ENCODE peak calls at places on chromosomes 5 and 9, in nine cellular contexts. P, W, T, L, M, S, H, V and F are unnamed samples.

GRCh38 chr9:18124760-18125159 is 349.2 kb upstream of the ADAMTSL1 start:
- DNase-seq in T (no peak), L (no peak), W (no peak), P (no peak), S (no peak), H (no peak), V (no peak), M (no peak), F (no peak)

GRCh38 chr9:127711226-127711701 is 4.2 kb downstream of the PTRH1 start:
- DNase-seq in V (no peak), H (no peak), L (peak), P (no peak), M (no peak), T (no peak), S (no peak), W (no peak), F (no peak)

GRCh38 chr9:96071245-96072124 is 196.0 kb downstream of the ERCC6L2 start:
- DNase-seq in V (peak), P (no peak), L (peak), T (peak), S (no peak), H (peak), W (no peak), M (no peak), F (no peak)

GRCh38 chr5:179308563-179309382 is 36.5 kb downstream of the ADAMTS2 start:
- DNase-seq in S (no peak), P (peak), H (no peak), V (no peak), M (no peak), W (no peak), L (no peak), T (no peak), F (peak)

GRCh38 chr5:67010684-67011409 is 185.8 kb downstream of the CD180 start:
- DNase-seq in L (no peak), W (no peak), V (no peak), H (no peak), P (no peak), T (no peak), S (no peak), M (no peak), F (no peak)

GRCh38 chr5:176819476-176819875 is 9.1 kb downstream of the UNC5A start:
- DNase-seq in V (no peak), W (no peak), L (no peak), S (no peak), T (no peak), M (no peak), H (no peak), P (no peak), F (no peak)

GRCh38 chr5:39264528-39264927 is 45.2 kb upstream of the FYB1 start:
- DNase-seq in L (no peak), T (no peak), H (no peak), V (no peak), M (no peak), P (no peak), S (no peak), W (peak), F (no peak)

GRCh38 chr5:20028506-20028905 is 40.5 kb upstream of the CDH18 start:
- DNase-seq in T (no peak), V (no peak), S (no peak), P (no peak), W (no peak), L (no peak), M (no peak), H (no peak), F (no peak)

GRCh38 chr9:136640176-136641086 is 22.3 kb upstream of the EGFL7 start:
- DNase-seq in L (no peak), V (no peak), P (peak), W (no peak), T (no peak), M (no peak), S (no peak), H (no peak), F (no peak)

GRCh38 chr5:76766746-76767145 is 50.8 kb downstream of the F2R start:
- DNase-seq in M (no peak), H (no peak), W (no peak), S (no peak), T (no peak), V (no peak), L (no peak), P (no peak), F (no peak)

GRCh38 chr9:18849910-18850677 is 182.9 kb downstream of the SAXO1 start:
- DNase-seq in H (no peak), L (no peak), V (no peak), S (no peak), M (no peak), P (no peak), W (no peak), T (no peak), F (no peak)

GRCh38 chr9:20524776-20525175 is 97.5 kb downstream of the MLLT3 start:
- DNase-seq in T (peak), S (no peak), V (peak), W (no peak), P (no peak), M (no peak), L (no peak), H (peak), F (no peak)

GRCh38 chr9:112925058-112925641 is 34.5 kb upstream of the SLC46A2 start:
- DNase-seq in S (no peak), M (no peak), W (peak), V (peak), L (no peak), H (peak), T (no peak), P (no peak), F (no peak)

GRCh38 chr5:113166285-113166684 is 189.7 kb downstream of the DCP2 start:
- DNase-seq in M (no peak), W (no peak), V (no peak), P (no peak), L (no peak), H (no peak), T (no peak), S (no peak), F (no peak)

GRCh38 chr5:109743041-109743531 is 53.4 kb downstream of the MAN2A1 start:
- DNase-seq in H (no peak), V (no peak), W (peak), P (no peak), L (no peak), M (no peak), S (no peak), T (no peak), F (no peak)

GRCh38 chr9:92963831-92964606 is 16.7 kb downstream of the FGD3 start:
- DNase-seq in S (no peak), W (peak), P (no peak), M (peak), L (peak), V (no peak), T (no peak), H (no peak), F (peak)

GRCh38 chr9:33082538-33083326 is 6.3 kb upstream of the SMU1 start:
- DNase-seq in W (no peak), V (no peak), S (no peak), M (no peak), L (no peak), T (no peak), H (no peak), P (no peak), F (no peak)

GRCh38 chr5:135394095-135394494 is 4.9 kb downstream of the MACROH2A1 start:
- DNase-seq in H (no peak), M (no peak), V (no peak), W (no peak), T (no peak), L (no peak), S (no peak), P (no peak), F (no peak)

GRCh38 chr9:13717356-13718057 is 438.0 kb upstream of the MPDZ start:
- DNase-seq in P (no peak), W (no peak), S (no peak), H (no peak), V (no peak), M (no peak), L (no peak), T (no peak), F (no peak)

GRCh38 chr5:155147222-155147621 is 133.7 kb downstream of the KIF4B start:
- DNase-seq in H (no peak), S (no peak), L (no peak), W (no peak), M (no peak), T (no peak), V (no peak), P (no peak), F (no peak)
- TF ChIP-seq CTCF in H (no peak), S (peak), L (peak), W (peak), M (no peak), T (no peak), V (peak), P (no peak), F (no peak)

GRCh38 chr5:141363952-141364660 is at the start of gene PCDHGA5:
- DNase-seq in H (no peak), P (no peak), S (no peak), V (peak), W (no peak), M (no peak), T (no peak), L (no peak), F (no peak)
- TF ChIP-seq CTCF in H (no peak), P (peak), S (no peak), V (peak), W (no peak), M (no peak), T (no peak), L (peak), F (no peak)

DNA sequence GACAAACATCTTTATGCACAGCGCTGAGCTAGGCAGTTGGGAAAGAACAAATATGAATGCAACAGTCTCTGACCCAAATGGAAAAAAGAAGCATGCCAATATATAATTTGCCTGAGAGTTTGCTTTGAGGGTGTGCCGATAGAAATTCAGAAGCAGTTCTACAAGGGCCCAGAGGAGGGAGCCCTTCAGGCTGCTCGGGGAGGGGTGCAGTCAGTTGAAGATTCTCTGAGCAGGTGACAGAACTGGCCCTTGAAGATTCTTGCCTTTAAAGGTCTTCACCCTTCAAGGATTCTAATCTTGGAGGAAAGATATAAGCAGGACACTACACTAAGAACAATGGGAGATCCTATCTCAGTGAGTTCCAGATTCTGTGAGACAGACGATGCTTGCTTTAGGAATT is 3.7 kb upstream of the PAPPA start:
- DNase-seq in H (peak), W (peak), S (no peak), V (peak), M (no peak), P (no peak), T (peak), L (no peak), F (no peak)
- TF ChIP-seq CTCF in H (peak), W (peak), S (peak), V (peak), M (peak), P (peak), T (peak), L (peak), F (peak)

DNA sequence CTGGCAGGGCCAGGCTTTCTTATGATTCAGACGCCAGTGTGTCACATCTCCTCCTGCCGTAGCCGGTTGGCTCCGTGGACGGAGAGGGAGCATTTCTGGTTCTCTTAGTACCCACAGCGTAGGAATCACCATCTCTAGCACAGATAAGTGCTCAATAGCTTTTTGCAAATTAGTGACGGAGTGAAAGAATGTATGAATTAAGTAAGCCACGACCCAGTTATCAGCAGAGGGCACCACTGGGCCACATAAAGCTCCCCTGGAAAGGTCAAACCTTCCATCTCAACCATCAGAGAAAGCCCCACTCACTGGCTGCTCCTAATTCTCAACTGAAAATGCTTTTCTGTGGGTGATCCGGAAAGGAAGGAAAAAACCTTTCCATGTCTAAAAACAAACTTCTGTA is 317.0 kb upstream of the ADCY2 start:
- DNase-seq in T (peak), P (no peak), L (no peak), M (peak), W (no peak), S (no peak), H (peak), V (peak), F (no peak)
- TF ChIP-seq CTCF in T (no peak), P (no peak), L (peak), M (no peak), W (peak), S (no peak), H (peak), V (no peak), F (no peak)

GRCh38 chr9:120323125-120323524 is 256.8 kb downstream of the CDK5RAP2 start:
- DNase-seq in H (no peak), S (no peak), W (no peak), V (no peak), L (no peak), P (no peak), M (no peak), T (no peak), F (no peak)

GRCh38 chr9:120327322-120327721 is 252.6 kb downstream of the CDK5RAP2 start:
- DNase-seq in S (no peak), P (no peak), W (no peak), T (no peak), V (no peak), H (no peak), M (no peak), L (no peak), F (no peak)

GRCh38 chr9:120324461-120324860 is 255.5 kb downstream of the CDK5RAP2 start:
- DNase-seq in S (no peak), L (no peak), T (no peak), W (no peak), H (no peak), M (no peak), V (no peak), P (no peak), F (no peak)

GRCh38 chr9:120326076-120326693 is 253.8 kb downstream of the CDK5RAP2 start:
- DNase-seq in V (no peak), T (no peak), H (no peak), L (no peak), W (no peak), P (no peak), S (no peak), M (no peak), F (no peak)

DNA sequence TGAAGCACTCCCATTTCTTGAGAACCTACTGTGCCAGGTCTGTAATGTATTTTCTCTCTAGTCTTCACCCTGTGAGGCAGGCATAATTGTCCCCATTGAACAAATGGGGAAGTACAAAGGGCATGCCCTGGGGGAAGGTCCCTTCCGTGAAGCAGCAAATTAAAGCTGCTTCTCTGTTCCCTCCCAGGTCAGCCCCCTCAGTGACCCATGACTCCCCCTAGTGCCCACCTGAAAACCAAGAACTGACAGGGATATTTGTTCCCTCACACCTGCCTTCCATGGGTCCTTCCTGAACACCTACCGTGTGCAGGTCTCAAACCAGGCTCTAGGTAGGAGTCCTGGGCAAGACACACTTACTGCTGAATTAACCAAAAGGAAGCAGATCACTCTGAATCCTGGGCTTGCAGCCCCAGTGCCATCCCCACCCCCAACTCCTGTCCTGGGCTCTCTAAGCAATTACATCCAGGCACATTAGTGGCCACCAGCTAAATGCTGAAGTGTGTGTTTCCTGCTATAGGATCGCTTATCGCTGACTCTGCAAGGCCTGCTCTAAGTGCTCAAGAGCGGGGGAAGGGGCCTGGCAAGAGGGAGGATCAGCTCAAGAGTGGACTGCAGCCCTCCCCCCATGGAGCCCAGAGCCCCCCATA is 254.8 kb downstream of the CDK5RAP2 start:
- DNase-seq in T (peak), H (peak), L (no peak), V (no peak), M (no peak), S (no peak), P (no peak), W (no peak), F (no peak)
- TF ChIP-seq CTCF in T (peak), H (peak), L (peak), V (no peak), M (no peak), S (no peak), P (peak), W (no peak), F (no peak)

DNA sequence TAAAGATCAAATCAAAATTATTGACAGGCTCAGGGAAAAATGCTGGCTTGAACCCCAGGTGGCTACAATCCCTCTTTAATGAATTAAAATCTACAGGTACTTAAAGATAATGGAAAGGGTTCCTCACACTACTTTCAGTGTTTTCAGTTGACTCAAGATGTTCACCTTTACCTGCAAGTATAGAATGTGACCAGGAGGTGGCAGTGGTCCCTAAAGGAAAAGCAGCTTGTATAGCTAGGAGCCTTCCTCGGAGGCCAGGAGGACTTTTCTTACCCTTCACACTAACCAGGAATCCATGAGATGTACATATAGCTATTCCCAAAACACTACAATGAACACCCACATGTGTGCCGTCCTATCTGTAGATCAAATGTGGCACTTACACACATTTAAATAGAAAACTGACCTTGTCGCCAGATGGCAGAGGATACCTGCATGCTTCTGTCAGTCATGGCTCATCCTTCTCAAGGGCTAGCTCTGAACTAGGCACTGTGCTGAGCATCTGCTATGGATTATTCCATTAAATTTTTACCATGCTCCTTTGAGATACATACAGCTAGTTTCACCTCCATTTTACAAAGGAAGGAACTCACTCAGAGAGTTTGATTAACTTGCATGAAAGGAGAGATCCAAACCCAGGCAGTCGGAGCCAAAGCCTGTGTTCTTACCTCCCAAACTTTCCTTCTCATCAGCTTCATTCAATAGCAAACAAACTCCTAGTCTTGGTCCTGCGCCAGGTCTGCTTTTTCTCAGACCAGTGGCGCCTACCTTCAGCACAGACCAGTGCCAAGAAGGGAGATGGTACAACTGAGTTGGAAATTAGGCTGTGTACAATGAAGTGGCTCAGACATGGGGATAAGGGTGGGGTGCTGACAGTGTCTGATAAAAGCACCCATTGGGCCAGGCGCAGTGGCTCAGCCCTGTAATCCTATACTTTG is 24.5 kb downstream of the C9orf152 start:
- DNase-seq in H (peak), T (peak), M (peak), P (no peak), W (peak), S (peak), L (peak), V (peak), F (no peak)
- TF ChIP-seq CTCF in H (peak), T (peak), M (peak), P (peak), W (peak), S (peak), L (peak), V (peak), F (peak)

GRCh38 chr9:135281151-135281550 is 193.7 kb downstream of the OLFM1 start:
- DNase-seq in S (no peak), H (no peak), W (no peak), L (no peak), P (no peak), T (peak), M (no peak), V (no peak), F (no peak)
- TF ChIP-seq CTCF in S (no peak), H (peak), W (no peak), L (no peak), P (no peak), T (no peak), M (no peak), V (no peak), F (no peak)

GRCh38 chr5:164326219-164326618 is 820.8 kb downstream of the MAT2B start:
- DNase-seq in T (no peak), S (no peak), L (no peak), V (peak), P (no peak), M (no peak), H (no peak), W (no peak), F (no peak)
- TF ChIP-seq CTCF in T (peak), S (peak), L (no peak), V (no peak), P (no peak), M (no peak), H (peak), W (peak), F (no peak)